ENCODE peak calls at places on chromosomes 1 and 21, in seven cellular contexts. Z is AG04450; D is T-helper 1 cell; T is activated CD8-positive, alpha-beta memory T cell treated with anti-CD3 and anti-CD28 coated beads for 1 hour; U is ovary; S is stimulated activated CD8-positive, alpha-beta memory T cell treated with anti-CD3 and anti-CD28 coated beads, Interleukin-7, amount 100 ng/mL, for 1 hour; M is anterior cingulate cortex. P is an unnamed sample.

GRCh38 chr1:158019177-158019868 is 25.9 kb downstream of the KIRREL1 start:
- DNase-seq in U (peak; percentile 58), T (no peak), Z (peak; percentile 87), S (no peak), D (no peak), M (no peak), P (peak; percentile 92)

GRCh38 chr1:206588492-206588891 is 23.8 kb downstream of the EIF2D start:
- DNase-seq in U (no peak), T (no peak), S (no peak), M (no peak), D (no peak), Z (no peak), P (peak; percentile 24)

GRCh38 chr1:26861889-26862371 is 1.0 kb upstream of the SFN start:
- DNase-seq in M (no peak), U (no peak), Z (no peak), T (no peak), D (no peak), S (no peak), P (no peak)

GRCh38 chr1:207003216-207003615 is 29.3 kb downstream of the C1orf116 start:
- DNase-seq in D (no peak), T (no peak), M (no peak), U (no peak), S (no peak), Z (no peak), P (no peak)

GRCh38 chr1:174971902-174972301 is 27.8 kb upstream of the CACYBP start:
- DNase-seq in U (no peak), D (no peak), S (no peak), Z (no peak), T (no peak), M (no peak), P (no peak)

GRCh38 chr1:15154480-15155036 is 1.0 kb downstream of the TMEM51 start:
- DNase-seq in T (no peak), S (no peak), Z (no peak), D (no peak), M (no peak), U (peak; percentile 62), P (peak; percentile 22)

GRCh38 chr1:157993179-157994080 is at the start of gene KIRREL1:
- DNase-seq in T (no peak), U (peak; percentile 78), D (no peak), Z (no peak), M (no peak), S (no peak), P (peak; percentile 56)

GRCh38 chr1:4380564-4381168 is 273.7 kb upstream of the AJAP1 start:
- DNase-seq in T (no peak), D (no peak), S (no peak), U (no peak), Z (no peak), M (no peak), P (peak; percentile 91)

GRCh38 chr1:39653546-39654031 is 14.1 kb upstream of the HEYL start:
- DNase-seq in D (peak; percentile 67), Z (peak; percentile 58), M (peak; percentile 42), T (peak; percentile 61), S (peak; percentile 61), U (peak; percentile 79), P (peak; percentile 84)

GRCh38 chr1:168092566-168093355 is 44.0 kb downstream of the GPR161 start:
- DNase-seq in T (no peak), Z (no peak), D (no peak), S (no peak), U (no peak), M (no peak), P (no peak)

GRCh38 chr1:198259336-198260109 is 102.7 kb downstream of the NEK7 start:
- DNase-seq in D (no peak), Z (no peak), S (no peak), T (no peak), M (no peak), U (no peak), P (no peak)

GRCh38 chr21:17622018-17622417 is 9.3 kb upstream of the BTG3 start:
- DNase-seq in U (no peak), T (no peak), M (no peak), S (no peak), Z (no peak), D (no peak), P (no peak)

GRCh38 chr1:26378088-26378878 is 5.7 kb upstream of the ZNF683 start:
- DNase-seq in M (no peak), T (peak; percentile 58), U (no peak), S (peak; percentile 52), D (peak; percentile 62), Z (peak; percentile 92), P (peak; percentile 94)

GRCh38 chr1:41360074-41361027 is 883 bp upstream of the FOXO6 start:
- DNase-seq in D (no peak), Z (no peak), U (peak; percentile 21), T (no peak), S (no peak), M (no peak), P (no peak)

GRCh38 chr1:234871710-234872262 is 256.9 kb downstream of the TOMM20 start:
- DNase-seq in D (no peak), Z (no peak), U (no peak), S (no peak), M (no peak), T (no peak), P (peak; percentile 24)

GRCh38 chr1:205775717-205776056 is 405 bp upstream of the RAB29 start:
- DNase-seq in U (no peak), Z (no peak), S (no peak), D (no peak), M (no peak), T (no peak), P (peak; percentile 20)

GRCh38 chr1:172969611-172970010 is 81.1 kb downstream of the TNFSF18 start:
- DNase-seq in S (no peak), T (no peak), D (no peak), M (no peak), U (no peak), Z (peak; percentile 55), P (peak; percentile 57)

GRCh38 chr1:94806451-94806861 is 13.7 kb upstream of the SLC44A3 start:
- DNase-seq in D (no peak), T (no peak), U (no peak), M (no peak), Z (no peak), S (no peak), P (no peak)

GRCh38 chr1:160925652-160926241 is 28.9 kb downstream of the ITLN2 start:
- DNase-seq in Z (no peak), M (no peak), S (no peak), T (no peak), D (no peak), U (no peak), P (peak; percentile 20)

GRCh38 chr1:167739752-167740151 is 18.0 kb downstream of the MPZL1 start:
- DNase-seq in U (no peak), S (no peak), Z (no peak), D (no peak), M (no peak), T (no peak), P (no peak)

GRCh38 chr1:112296908-112297307 is 99.1 kb upstream of the CTTNBP2NL start:
- DNase-seq in U (no peak), M (no peak), D (no peak), S (no peak), T (no peak), Z (peak; percentile 36), P (peak; percentile 2)

GRCh38 chr21:34558960-34559631 is 47.1 kb upstream of the KCNE1 start:
- DNase-seq in Z (no peak), S (no peak), M (no peak), T (no peak), D (no peak), U (no peak), P (no peak)

GRCh38 chr21:32457360-32457840 is 44.9 kb downstream of the EVA1C start:
- DNase-seq in S (no peak), T (no peak), M (no peak), Z (no peak), D (no peak), U (peak; percentile 48), P (no peak)

GRCh38 chr1:163069142-163069541 is at the start of gene RGS4:
- DNase-seq in U (peak; percentile 10), Z (peak; percentile 93), S (no peak), T (no peak), M (peak; percentile 5), D (no peak), P (peak; percentile 98)

GRCh38 chr1:53413175-53414001 is 45.8 kb upstream of the DMRTB1 start:
- DNase-seq in T (peak; percentile 30), U (no peak), Z (peak; percentile 33), D (peak; percentile 17), S (no peak), M (no peak), P (peak; percentile 89)

GRCh38 chr1:156444407-156445001 is 56.1 kb downstream of the MEF2D start:
- DNase-seq in M (no peak), T (no peak), Z (no peak), U (no peak), D (no peak), S (no peak), P (peak; percentile 24)

GRCh38 chr1:44151808-44152207 is 10.4 kb upstream of the KLF18 start:
- DNase-seq in M (no peak), S (no peak), Z (no peak), T (no peak), U (no peak), D (no peak), P (no peak)

GRCh38 chr1:225318706-225319575 is 108.9 kb downstream of the LBR start:
- DNase-seq in Z (no peak), U (no peak), D (peak; percentile 6), M (no peak), S (no peak), T (no peak), P (peak; percentile 32)

GRCh38 chr1:169105434-169106094 is 926 bp upstream of the ATP1B1 start:
- DNase-seq in M (peak; percentile 82), Z (no peak), S (peak; percentile 10), D (peak; percentile 22), U (peak; percentile 80), T (no peak), P (no peak)

GRCh38 chr1:234746798-234747196 is 136.8 kb upstream of the IRF2BP2 start:
- DNase-seq in U (no peak), Z (no peak), T (no peak), M (no peak), S (no peak), D (no peak), P (no peak)

GRCh38 chr1:201546093-201546492 is 7.2 kb downstream of the NAV1 start:
- DNase-seq in Z (no peak), T (no peak), D (no peak), U (no peak), S (no peak), M (no peak), P (no peak)

GRCh38 chr1:149906561-149906960 is 7.2 kb downstream of the BOLA1 start:
- DNase-seq in Z (no peak), M (no peak), T (no peak), S (no peak), D (no peak), U (no peak), P (no peak)

GRCh38 chr1:226082959-226083302 is 20.4 kb downstream of the H3-3A start:
- DNase-seq in M (no peak), D (no peak), S (no peak), Z (no peak), T (no peak), U (peak; percentile 58), P (peak; percentile 36)

GRCh38 chr1:181354865-181355264 is 128.5 kb upstream of the CACNA1E start:
- DNase-seq in Z (no peak), U (no peak), T (no peak), S (no peak), M (no peak), D (no peak), P (no peak)

GRCh38 chr1:21439721-21440629 is at the start of gene NBPF3:
- DNase-seq in Z (peak; percentile 46), U (peak; percentile 88), M (peak; percentile 68), S (peak; percentile 73), D (peak; percentile 83), T (peak; percentile 81), P (peak; percentile 85)

GRCh38 chr21:39669976-39670671 is 57.4 kb downstream of the B3GALT5 start:
- DNase-seq in T (no peak), Z (no peak), U (no peak), M (no peak), D (no peak), S (no peak), P (no peak)

GRCh38 chr1:220787069-220787614 is 429 bp downstream of the MTARC1 start:
- DNase-seq in U (no peak), Z (no peak), S (no peak), M (no peak), T (no peak), D (no peak), P (no peak)

GRCh38 chr1:100360790-100361232 is 8.5 kb downstream of the CDC14A start:
- DNase-seq in M (no peak), T (no peak), U (peak; percentile 68), Z (no peak), D (no peak), S (no peak), P (peak; percentile 66)